ENCODE peak calls at places on chromosomes 7 and 10, in five cellular contexts. T is GDM1; J is NK-92 treated with Interleukin-12 subunit alpha and Interleukin-12 subunit beta, amount 100 ng/mL, for 24 hours; U is HTR-8/SVneo; C is ascending aorta. X is an unnamed sample.

GRCh38 chr10:73650537-73651331 is 5.1 kb downstream of the SYNPO2L start:
- DNase-seq in T (no peak), C (no peak), J (no peak), U (no peak), X (no peak)

GRCh38 chr7:41886257-41886905 is 183.5 kb upstream of the INHBA start:
- DNase-seq in T (no peak), J (peak), C (no peak), U (peak), X (no peak)

GRCh38 chr10:4937346-4937745 is 25.9 kb upstream of the AKR1C1 start:
- DNase-seq in C (no peak), T (no peak), U (no peak), J (no peak), X (no peak)

GRCh38 chr10:1581189-1581588 is 156.1 kb downstream of the ADARB2 start:
- DNase-seq in T (no peak), U (no peak), J (no peak), C (no peak), X (no peak)

GRCh38 chr10:58502956-58503355 is 9.7 kb upstream of the BICC1 start:
- DNase-seq in J (no peak), C (no peak), U (no peak), T (no peak), X (no peak)

GRCh38 chr10:101888251-101888949 is 44.8 kb upstream of the KCNIP2 start:
- DNase-seq in J (no peak), U (no peak), T (no peak), C (no peak), X (no peak)

GRCh38 chr7:7433736-7434260 is 101.9 kb downstream of the COL28A1 start:
- DNase-seq in C (no peak), J (no peak), T (no peak), U (no peak), X (no peak)

GRCh38 chr10:88457680-88458079 is 125.4 kb downstream of the RNLS start:
- DNase-seq in C (no peak), U (no peak), T (no peak), J (no peak), X (no peak)

GRCh38 chr10:44804661-44805060 is 106.5 kb upstream of the TMEM72 start:
- DNase-seq in U (no peak), C (no peak), J (no peak), T (no peak), X (no peak)

GRCh38 chr7:48090095-48090805 is 1.2 kb downstream of the UPP1 start:
- DNase-seq in C (no peak), U (no peak), J (no peak), T (no peak), X (peak)

GRCh38 chr10:25952857-25953256 is 18.8 kb downstream of the MYO3A start:
- DNase-seq in J (no peak), C (no peak), T (no peak), U (no peak), X (no peak)

GRCh38 chr10:4801405-4801804 is 24.6 kb upstream of the AKR1E2 start:
- DNase-seq in T (no peak), U (no peak), J (no peak), C (no peak), X (no peak)

GRCh38 chr7:111650456-111650999 is 88.2 kb upstream of the IMMP2L start:
- DNase-seq in J (no peak), C (no peak), U (no peak), T (no peak), X (no peak)

GRCh38 chr7:134856692-134857091 is 77.3 kb downstream of the CALD1 start:
- DNase-seq in C (no peak), U (no peak), J (no peak), T (no peak), X (no peak)

GRCh38 chr10:112383325-112383724 is 9.4 kb downstream of the ACSL5 start:
- DNase-seq in J (no peak), U (no peak), C (peak), T (no peak), X (no peak)

GRCh38 chr7:46871516-46871915 is 710.4 kb downstream of the TNS3 start:
- DNase-seq in C (no peak), U (no peak), J (no peak), T (no peak), X (no peak)

GRCh38 chr7:104328970-104329825 is 795 bp downstream of the LHFPL3 start:
- DNase-seq in J (no peak), C (no peak), U (no peak), T (no peak), X (no peak)

GRCh38 chr7:116180302-116180701 is 30.0 kb upstream of the TES start:
- DNase-seq in T (no peak), J (no peak), C (no peak), U (peak), X (no peak)

GRCh38 chr10:11414314-11415038 is 197.0 kb downstream of the USP6NL start:
- DNase-seq in C (no peak), U (no peak), T (no peak), J (no peak), X (no peak)

GRCh38 chr10:77606751-77607150 is 30.9 kb downstream of the KCNMA1 start:
- DNase-seq in J (no peak), T (no peak), C (no peak), U (no peak), X (no peak)

GRCh38 chr7:141262101-141262819 is 188.4 kb downstream of the TMEM178B start:
- DNase-seq in J (no peak), U (no peak), T (no peak), C (no peak), X (no peak)

GRCh38 chr10:130222381-130222780 is 86.2 kb downstream of the GLRX3 start:
- DNase-seq in C (peak), J (no peak), T (no peak), U (no peak), X (no peak)

GRCh38 chr10:71222541-71223364 is 10.4 kb downstream of the UNC5B start:
- DNase-seq in J (no peak), U (no peak), C (peak), T (no peak), X (peak)

GRCh38 chr7:32569388-32570289 is 74.3 kb downstream of the AVL9 start:
- DNase-seq in J (no peak), T (no peak), U (no peak), C (peak), X (no peak)

GRCh38 chr7:148262721-148263229 is 327.8 kb upstream of the C7orf33 start:
- DNase-seq in J (peak), T (peak), U (peak), C (peak), X (peak)